ENCODE peak calls at places on chromosomes 13 and 19, in eight cellular contexts. F is activated T-helper 2 cell treated with anti-CD3 and anti-CD28 coated beads, Interferon-gamma antibody, Interleukin-2, Interleukin-4, amounts not matched to agents 10 μg/mL and 5 μg/mL and 100 μg/mL, durations not matched to agents 14 hours and 24 hours and 36 hours; V is brain pericyte; L is activated CD8-positive, alpha-beta memory T cell treated with anti-CD3 and anti-CD28 coated beads for 24 hours; H is mesothelial cell of epicardium; C is T-helper 9 cell; J is non-pigmented ciliary epithelial cell; Q is MV-4-11. T is an unnamed sample.

GRCh38 chr19:5215431-5215830 is 125.2 kb downstream of the PTPRS start:
- DNase-seq in J (no peak), H (no peak), L (no peak), C (no peak), F (no peak), Q (no peak), V (no peak), T (no peak)

GRCh38 chr19:19381007-19381926 is 24.2 kb upstream of the GATAD2A start:
- DNase-seq in L (no peak), V (no peak), H (no peak), C (no peak), J (no peak), F (no peak), Q (peak), T (no peak)

GRCh38 chr13:79096099-79096498 is 310.0 kb downstream of the RBM26 start:
- DNase-seq in C (no peak), J (no peak), V (no peak), H (no peak), F (no peak), L (no peak), Q (no peak), T (no peak)

GRCh38 chr13:112893570-112894422 is 75.2 kb upstream of the MCF2L start:
- DNase-seq in H (no peak), F (no peak), L (no peak), V (no peak), C (no peak), J (no peak), Q (no peak), T (no peak)

GRCh38 chr13:44263920-44264610 is 109.6 kb upstream of the SERP2 start:
- DNase-seq in Q (no peak), H (no peak), F (no peak), L (no peak), V (no peak), C (no peak), J (no peak), T (no peak)

GRCh38 chr19:16070366-16070990 is 5.8 kb upstream of the TPM4 start:
- DNase-seq in C (peak), V (no peak), L (peak), Q (no peak), J (no peak), F (peak), H (no peak), T (peak)

GRCh38 chr19:39212377-39212742 is 8.3 kb upstream of the SYCN start:
- DNase-seq in V (no peak), Q (peak), F (peak), C (peak), L (peak), J (no peak), H (no peak), T (peak)

GRCh38 chr13:41900918-41901317 is 60.0 kb downstream of the VWA8 start:
- DNase-seq in L (no peak), H (no peak), C (no peak), F (no peak), J (no peak), Q (no peak), V (no peak), T (no peak)

GRCh38 chr19:18291590-18292459 is 10.4 kb upstream of the JUND start:
- DNase-seq in F (peak), J (peak), H (peak), C (peak), V (no peak), Q (peak), L (peak), T (peak)

GRCh38 chr19:18020212-18021067 is 12.5 kb downstream of the ARRDC2 start:
- DNase-seq in L (no peak), J (no peak), C (no peak), V (no peak), Q (no peak), F (no peak), H (no peak), T (no peak)

GRCh38 chr19:55474269-55475265 is 1.9 kb upstream of the ZNF628 start:
- DNase-seq in Q (no peak), C (no peak), J (no peak), V (no peak), F (no peak), H (no peak), L (no peak), T (no peak)

GRCh38 chr13:99857738-99858137 is 113.8 kb downstream of the ZIC5 start:
- DNase-seq in C (no peak), Q (no peak), J (no peak), H (no peak), V (no peak), L (no peak), F (no peak), T (no peak)

GRCh38 chr13:68984688-68985319 is 1122.8 kb upstream of the ATXN8OS start:
- DNase-seq in H (no peak), C (no peak), Q (no peak), J (no peak), V (no peak), F (no peak), L (no peak), T (no peak)

GRCh38 chr19:1853295-1854031 is 5.2 kb upstream of the REXO1 start:
- DNase-seq in V (peak), H (no peak), C (peak), L (peak), F (peak), Q (peak), J (no peak), T (peak)

GRCh38 chr13:37495046-37495445 is 103.5 kb downstream of the POSTN start:
- DNase-seq in F (no peak), V (no peak), Q (no peak), C (no peak), H (no peak), J (no peak), L (no peak), T (no peak)

GRCh38 chr13:40064154-40064713 is 408.8 kb downstream of the COG6 start:
- DNase-seq in V (no peak), H (no peak), F (no peak), Q (no peak), C (no peak), L (no peak), J (no peak), T (no peak)

GRCh38 chr19:3095375-3096191 is 1.4 kb downstream of the GNA11 start:
- DNase-seq in H (no peak), Q (no peak), J (no peak), C (peak), L (peak), F (peak), V (no peak), T (peak)

GRCh38 chr19:1653300-1653628 is 849 bp upstream of the TCF3 start:
- DNase-seq in J (no peak), C (no peak), L (no peak), H (no peak), F (no peak), V (no peak), Q (no peak), T (no peak)

GRCh38 chr19:36460046-36460445 is 29.3 kb downstream of the ZNF566 start:
- DNase-seq in L (no peak), C (no peak), Q (no peak), J (no peak), F (no peak), V (no peak), H (no peak), T (no peak)

GRCh38 chr19:42206871-42207755 is 10.4 kb downstream of the DEDD2 start:
- DNase-seq in H (no peak), C (no peak), V (no peak), F (no peak), L (no peak), Q (no peak), J (no peak), T (no peak)

GRCh38 chr19:5961969-5962945 is 15.7 kb downstream of the RANBP3 start:
- DNase-seq in C (peak), Q (peak), L (peak), F (peak), V (peak), H (no peak), J (no peak), T (peak)

GRCh38 chr13:46905249-46905648 is 8.4 kb upstream of the HTR2A start:
- DNase-seq in H (no peak), V (no peak), F (no peak), C (no peak), Q (no peak), L (no peak), J (no peak), T (no peak)

GRCh38 chr13:104024416-104025170 is 958.4 kb upstream of the SLC10A2 start:
- DNase-seq in J (peak), V (no peak), L (no peak), H (no peak), F (no peak), C (no peak), Q (no peak), T (no peak)

GRCh38 chr19:4587527-4587926 is 28.0 kb upstream of the SEMA6B start:
- DNase-seq in F (no peak), Q (no peak), J (no peak), C (no peak), H (no peak), L (no peak), V (no peak), T (no peak)

GRCh38 chr13:36258831-36259230 is 38.8 kb downstream of the CCDC169 start:
- DNase-seq in Q (no peak), V (no peak), F (no peak), L (no peak), C (no peak), H (no peak), J (no peak), T (no peak)

GRCh38 chr19:10864538-10864899 is 6.8 kb upstream of the CARM1 start:
- DNase-seq in F (peak), C (peak), V (no peak), H (peak), J (no peak), Q (peak), L (peak), T (peak)

T was measured in effector memory CD4-positive, alpha-beta T cell.